ENCODE peak calls at places on chromosome 7, in four cellular contexts. P is GM12878, S is K562, B is HepG2. H is an unnamed sample.

GRCh38 chr7:103764887-103765286 is 224.6 kb downstream of the RELN start:
- DNase-seq in B (no peak), S (no peak), P (no peak), H (no peak)

GRCh38 chr7:120842131-120842621 is 15.8 kb downstream of the TSPAN12 start:
- DNase-seq in P (no peak), S (no peak), B (peak; percentile 3), H (no peak)

GRCh38 chr7:42740410-42740809 is 171.5 kb downstream of the C7orf25 start:
- DNase-seq in P (no peak), B (no peak), S (no peak), H (no peak)

GRCh38 chr7:48048113-48048512 is 12.8 kb downstream of the C7orf57 start:
- DNase-seq in P (no peak), B (no peak), S (no peak), H (no peak)

GRCh38 chr7:140230862-140231778 is 54.3 kb upstream of the KDM7A start:
- DNase-seq in S (peak; percentile 59), B (peak; percentile 93), P (no peak), H (peak; percentile 44)

GRCh38 chr7:101953248-101953819 is 135.9 kb downstream of the CUX1 start:
- DNase-seq in P (peak; percentile 48), B (no peak), S (no peak), H (no peak)

GRCh38 chr7:138992052-138992531 is 10.9 kb upstream of the KIAA1549 start:
- DNase-seq in B (no peak), P (no peak), S (no peak), H (no peak)

GRCh38 chr7:5796076-5796475 is 14.6 kb upstream of the RNF216 start:
- DNase-seq in P (no peak), S (no peak), B (no peak), H (no peak)

GRCh38 chr7:117014673-117015133 is 61.4 kb downstream of the ST7 start:
- DNase-seq in P (no peak), S (peak; percentile 95), B (no peak), H (peak; percentile 21)

GRCh38 chr7:40640566-40640965 is 505.8 kb downstream of the SUGCT start:
- DNase-seq in S (no peak), P (no peak), B (no peak), H (no peak)

GRCh38 chr7:33043875-33044718 is 18.5 kb downstream of the NT5C3A start:
- DNase-seq in S (no peak), P (no peak), B (peak; percentile 93), H (peak; percentile 82)

GRCh38 chr7:1240296-1240820 is 7.7 kb downstream of the UNCX start:
- DNase-seq in S (no peak), P (no peak), B (no peak), H (no peak)

GRCh38 chr7:156612930-156613329 is 27.6 kb upstream of the RNF32 start:
- DNase-seq in B (no peak), P (peak; percentile 55), S (no peak), H (no peak)

GRCh38 chr7:33854951-33855350 is 50.4 kb upstream of the BMPER start:
- DNase-seq in B (no peak), P (no peak), S (no peak), H (no peak)

GRCh38 chr7:73742338-73742752 is 3.7 kb upstream of the ABHD11 start:
- DNase-seq in B (no peak), S (no peak), P (no peak), H (no peak)

GRCh38 chr7:127704211-127704610 is 52.2 kb downstream of the SND1 start:
- DNase-seq in P (no peak), S (no peak), B (no peak), H (no peak)

GRCh38 chr7:75662579-75663301 is 76.0 kb downstream of the HIP1 start:
- DNase-seq in B (no peak), P (peak; percentile 94), S (no peak), H (no peak)

GRCh38 chr7:28815928-28816373 is 142.2 kb downstream of the TRIL start:
- DNase-seq in P (peak; percentile 85), B (no peak), S (no peak), H (no peak)

GRCh38 chr7:153404124-153404523 is 644.6 kb downstream of the ACTR3B start:
- DNase-seq in P (no peak), S (no peak), B (no peak), H (no peak)

GRCh38 chr7:141550694-141551079 is 523 bp upstream of the AGK start:
- DNase-seq in S (peak; percentile 35), B (no peak), P (no peak), H (peak; percentile 7)

GRCh38 chr7:43113622-43114450 is 1.4 kb downstream of the HECW1 start:
- DNase-seq in B (no peak), S (no peak), P (no peak), H (no peak)

GRCh38 chr7:158549834-158550700 is 37.6 kb downstream of the PTPRN2 start:
- DNase-seq in S (no peak), B (no peak), P (no peak), H (no peak)

GRCh38 chr7:47940482-47941001 is 7.7 kb downstream of the PKD1L1 start:
- DNase-seq in S (no peak), B (no peak), P (no peak), H (no peak)

GRCh38 chr7:55050286-55050685 is 31.5 kb downstream of the EGFR start:
- DNase-seq in B (no peak), S (no peak), P (no peak), H (no peak)
- TF ChIP-seq JUNB in B (no peak), S (no peak), P (no peak), H (no peak)

DNA sequence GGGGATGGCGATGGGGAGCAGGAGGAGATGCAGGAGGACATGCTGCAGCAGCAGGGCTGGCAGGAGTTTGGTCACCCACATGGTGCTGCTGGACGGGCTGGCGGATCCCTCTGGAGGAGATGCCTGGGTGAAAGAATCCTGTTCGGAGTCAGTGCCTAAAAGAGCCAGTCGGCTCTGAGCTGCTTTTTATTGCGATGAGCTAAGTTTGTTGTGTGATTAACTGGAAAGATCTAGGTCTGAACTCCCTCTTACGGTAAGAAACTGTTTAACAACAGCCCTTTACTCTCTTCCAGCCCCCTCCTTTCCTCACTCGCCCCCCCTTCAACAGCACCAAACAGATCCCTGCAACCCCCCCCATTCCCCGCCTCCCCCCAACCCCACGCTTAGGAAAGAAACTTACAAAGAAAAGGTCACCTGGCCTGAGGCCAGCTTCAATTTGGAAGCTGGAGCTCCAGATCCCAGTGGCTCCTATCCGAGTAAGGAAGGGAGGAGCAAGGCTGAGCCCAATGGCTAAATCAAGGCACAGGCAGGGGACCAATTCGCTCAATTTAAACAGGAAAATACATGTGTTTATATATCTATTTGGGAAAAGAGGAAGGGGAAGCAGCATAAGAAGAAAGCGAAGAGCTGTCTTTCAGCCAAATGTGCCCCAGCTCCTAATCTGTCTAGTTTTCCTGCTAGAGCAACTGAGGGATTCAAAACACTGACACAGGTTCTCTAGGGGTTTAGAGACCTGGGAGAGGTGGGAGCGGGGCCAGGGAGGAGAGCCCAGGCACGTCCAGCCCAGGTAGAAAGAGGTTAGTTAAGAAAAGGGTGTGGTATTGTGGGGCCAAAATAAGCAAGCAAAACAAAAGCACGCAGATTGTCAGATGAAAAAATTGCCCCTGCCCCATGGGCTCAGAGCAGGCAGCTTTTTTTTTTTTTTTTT is at the start of gene HGF:
- DNase-seq in S (no peak), P (no peak), B (no peak), H (no peak)
- TF ChIP-seq POLR2A in S (no peak), P (no peak), B (no peak), H (no peak)

GRCh38 chr7:70776627-70777101 is 355.3 kb upstream of the GALNT17 start:
- DNase-seq in B (no peak), P (peak; percentile 51), S (no peak), H (no peak)
- TF ChIP-seq USF2 in B (no peak), P (no peak), S (no peak), H (no peak)

DNA sequence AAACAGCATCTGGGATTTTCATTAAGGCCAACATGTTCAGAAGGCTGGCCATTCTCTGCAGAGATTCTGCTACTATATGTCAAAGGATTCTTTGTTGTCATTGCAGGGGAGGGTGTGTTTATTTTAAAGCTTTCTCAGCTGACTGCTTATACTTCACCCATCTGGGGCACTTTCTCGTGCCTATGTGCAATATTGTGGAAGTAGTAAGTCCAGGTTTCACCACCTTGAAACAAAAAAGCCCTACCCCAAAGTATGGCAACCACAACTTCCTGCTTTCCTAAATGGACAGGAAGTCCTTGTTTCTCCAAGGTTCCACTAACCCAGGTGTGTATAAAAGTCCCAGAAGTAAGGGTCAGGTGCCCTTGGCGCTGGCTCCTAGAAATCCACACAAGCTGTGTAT is 58.7 kb upstream of the COL1A2 start:
- DNase-seq in P (no peak), B (no peak), S (no peak), H (no peak)
- TF ChIP-seq JUNB in P (no peak), B (no peak), S (no peak), H (no peak)